ENCODE peak calls at places on chromosomes 7 and 10, in nine cellular contexts. Z is CD4-positive, alpha-beta T cell; V is mucosa of descending colon; Y is lung; M is MM.1S; B is CD4-positive, alpha-beta memory T cell; O is Panc1; S is naive thymus-derived CD4-positive, alpha-beta T cell; L is prostate gland. R is an unnamed sample.
A peak's percentile ranks its signal among the peaks of the same experiment; 100 is the strongest.

GRCh38 chr10:110407301-110408170 is 90.2 kb upstream of the DUSP5 start:
- DNase-seq in Z (no peak), V (no peak), Y (no peak), M (no peak), B (no peak), O (no peak), S (no peak), L (no peak), R (no peak)

GRCh38 chr10:86520871-86521619 is 547 bp downstream of the WAPL start:
- DNase-seq in Z (peak; percentile 21), V (peak; percentile 80), Y (peak; percentile 62), M (peak; percentile 50), B (peak; percentile 25), O (no peak), S (no peak), L (peak; percentile 42), R (peak; percentile 54)

GRCh38 chr10:123835575-123835974 is 56.0 kb downstream of the CPXM2 start:
- DNase-seq in Z (no peak), V (no peak), Y (peak; percentile 9), M (no peak), B (no peak), O (no peak), S (no peak), L (no peak), R (peak; percentile 23)

GRCh38 chr10:58115218-58116050 is 152.3 kb downstream of the IPMK start:
- DNase-seq in Z (no peak), V (no peak), Y (no peak), M (no peak), B (no peak), O (no peak), S (no peak), L (no peak), R (no peak)

GRCh38 chr10:56003555-56003954 is 357.5 kb downstream of the ZWINT start:
- DNase-seq in Z (no peak), V (no peak), Y (no peak), M (no peak), B (no peak), O (no peak), S (no peak), L (no peak), R (no peak)

GRCh38 chr7:71705217-71705616 is 573.3 kb downstream of the GALNT17 start:
- DNase-seq in Z (no peak), V (no peak), Y (no peak), M (peak; percentile 69), B (no peak), O (no peak), S (no peak), L (no peak), R (no peak)

GRCh38 chr7:84924341-84924740 is 262.5 kb downstream of the SEMA3D start:
- DNase-seq in Z (no peak), V (no peak), Y (no peak), M (no peak), B (no peak), O (no peak), S (no peak), L (no peak), R (no peak)

GRCh38 chr7:37230221-37230620 is 218.4 kb downstream of the ELMO1 start:
- DNase-seq in Z (no peak), V (no peak), Y (no peak), M (no peak), B (no peak), O (no peak), S (no peak), L (no peak), R (no peak)

GRCh38 chr10:71782917-71783490 is 9.7 kb upstream of the VSIR start:
- DNase-seq in Z (no peak), V (peak; percentile 48), Y (no peak), M (no peak), B (no peak), O (no peak), S (no peak), L (no peak), R (no peak)

GRCh38 chr10:43693602-43694001 is 44.9 kb upstream of the ZNF32 start:
- DNase-seq in Z (no peak), V (no peak), Y (no peak), M (no peak), B (no peak), O (no peak), S (no peak), L (no peak), R (no peak)

GRCh38 chr10:35607475-35608316 is 2.6 kb downstream of the GJD4 start:
- DNase-seq in Z (no peak), V (no peak), Y (no peak), M (no peak), B (no peak), O (no peak), S (no peak), L (no peak), R (peak; percentile 12)

DNA sequence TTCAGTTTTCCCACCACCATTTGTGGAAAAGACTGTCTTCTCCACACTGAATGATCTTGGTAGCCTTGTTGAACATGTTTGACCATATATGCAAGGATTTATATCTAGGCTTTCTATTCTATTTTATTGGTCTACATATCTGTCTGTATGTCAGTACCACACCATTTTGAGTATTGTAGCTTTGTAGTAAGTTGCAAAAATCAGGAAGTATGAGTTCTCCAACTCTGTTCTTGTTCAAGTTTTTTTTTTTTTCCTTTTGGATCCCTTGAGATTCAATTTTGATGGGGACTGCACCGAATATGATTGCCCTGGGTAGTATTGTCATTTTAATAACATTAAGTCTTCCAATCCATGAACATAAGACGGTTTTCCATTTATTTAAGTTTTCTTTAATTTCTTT is 176.8 kb downstream of the DNAJC1 start:
- DNase-seq in Z (no peak), V (no peak), Y (no peak), M (no peak), B (no peak), O (no peak), S (no peak), L (no peak), R (no peak)
- H3K9me3 ChIP-seq in Z (peaks cover 50% of the 10 kb centered on the region), V (peaks cover 51% of the 10 kb centered on the region), Y (peaks cover 16% of the 10 kb centered on the region), M (no peaks in the 10 kb centered on the region), B (peaks cover 6% of the 10 kb centered on the region), O (peaks cover 29% of the 10 kb centered on the region), S (no peaks in the 10 kb centered on the region), L (no peaks in the 10 kb centered on the region), R (no peaks in the 10 kb centered on the region)

DNA sequence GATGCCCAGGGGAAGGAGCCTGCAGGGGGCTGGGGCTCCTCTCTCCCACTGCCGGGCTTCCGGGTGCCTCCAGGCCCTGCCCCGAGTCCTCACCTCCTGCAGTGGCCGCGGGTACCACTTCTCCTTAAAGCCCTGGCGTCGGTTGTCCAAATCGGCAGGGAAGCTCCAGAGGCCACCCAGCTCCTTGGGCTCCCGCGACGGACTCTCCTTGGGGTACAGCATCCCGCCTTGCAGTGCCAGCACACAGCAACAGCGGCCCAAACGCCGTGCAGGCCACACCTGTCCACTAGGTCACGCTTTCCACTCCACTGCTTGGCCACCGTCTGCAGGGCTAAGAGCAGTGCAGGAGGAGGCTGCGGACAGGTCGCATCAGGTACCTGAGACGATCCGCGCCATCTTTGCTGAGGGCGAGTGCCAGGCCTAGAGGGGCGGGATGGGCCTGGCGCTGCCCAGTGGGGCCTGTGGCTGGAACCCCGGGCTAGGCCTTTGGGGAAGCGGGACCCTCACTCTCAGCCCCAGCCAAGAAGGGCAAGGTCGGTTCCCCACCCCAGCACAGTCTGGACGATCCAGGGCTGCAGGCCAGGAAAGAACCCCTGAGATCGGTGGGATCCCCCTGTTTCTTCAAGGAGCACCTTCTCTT is 47.7 kb upstream of the ZNF479 start:
- DNase-seq in Z (no peak), V (no peak), Y (no peak), M (no peak), B (no peak), O (no peak), S (no peak), L (no peak), R (no peak)
- H3K9me3 ChIP-seq in Z (peaks cover 25% of the 10 kb centered on the region), V (peaks cover 39% of the 10 kb centered on the region), Y (no peaks in the 10 kb centered on the region), M (no peaks in the 10 kb centered on the region), B (no peaks in the 10 kb centered on the region), O (no peaks in the 10 kb centered on the region), S (no peaks in the 10 kb centered on the region), L (no peaks in the 10 kb centered on the region), R (no peaks in the 10 kb centered on the region)

DNA sequence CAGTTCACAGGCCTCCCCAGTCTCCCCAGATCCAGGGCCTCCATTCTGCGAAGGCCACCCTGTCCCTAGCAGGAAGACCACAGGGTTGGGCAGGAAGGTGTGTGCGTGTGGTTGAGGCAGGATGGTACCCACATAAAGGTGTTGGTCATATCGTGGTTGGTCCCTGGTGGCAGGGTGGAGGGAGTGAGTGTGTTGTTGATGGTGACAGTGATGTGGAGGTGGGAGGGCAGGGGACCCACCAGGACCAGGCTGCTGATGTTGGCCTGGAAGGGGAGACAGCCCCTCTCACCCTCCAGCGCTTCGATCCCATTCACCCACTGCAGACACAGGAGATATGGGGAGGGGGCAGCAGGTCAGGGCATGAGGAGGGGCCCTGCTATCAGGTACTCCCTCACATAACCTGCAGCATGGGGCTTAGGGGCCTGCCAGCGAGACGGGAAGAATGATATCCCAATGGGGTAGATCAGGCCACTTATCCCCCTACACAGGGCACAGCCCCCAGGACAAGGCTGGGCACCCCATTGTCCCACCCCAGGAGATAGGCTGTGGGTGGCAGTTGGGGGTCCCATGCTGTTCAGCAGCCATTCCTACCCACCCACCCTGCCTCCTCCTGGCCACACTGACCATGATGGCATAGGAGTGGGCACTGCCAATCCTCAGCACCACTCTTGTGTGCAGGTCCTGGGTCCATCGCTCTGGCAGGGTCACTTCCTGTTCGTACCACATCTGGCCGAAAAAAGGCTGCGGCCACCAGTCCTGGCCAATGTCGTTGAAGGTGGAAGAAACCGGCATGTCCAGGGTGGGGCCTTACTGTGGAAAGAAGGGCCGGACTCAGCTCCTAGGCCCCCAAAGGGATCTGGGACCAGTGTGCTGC is 69.0 kb upstream of the ZNF479 start:
- DNase-seq in Z (no peak), V (peak; percentile 35), Y (no peak), M (no peak), B (no peak), O (no peak), S (no peak), L (no peak), R (no peak)
- H3K9me3 ChIP-seq in Z (peaks cover 25% of the 10 kb centered on the region), V (peaks cover 12% of the 10 kb centered on the region), Y (no peaks in the 10 kb centered on the region), M (no peaks in the 10 kb centered on the region), B (no peaks in the 10 kb centered on the region), O (peaks cover 5% of the 10 kb centered on the region), S (no peaks in the 10 kb centered on the region), L (no peaks in the 10 kb centered on the region), R (no peaks in the 10 kb centered on the region)

GRCh38 chr7:64371116-64371515 is 57.4 kb downstream of the ZNF736 start:
- DNase-seq in Z (no peak), V (no peak), Y (no peak), M (no peak), B (no peak), O (no peak), S (no peak), L (no peak), R (no peak)
- H3K9me3 ChIP-seq in Z (peaks cover 55% of the 10 kb centered on the region), V (peaks cover 75% of the 10 kb centered on the region), Y (peaks cover 3% of the 10 kb centered on the region), M (no peaks in the 10 kb centered on the region), B (no peaks in the 10 kb centered on the region), O (peaks cover 2% of the 10 kb centered on the region), S (no peaks in the 10 kb centered on the region), L (no peaks in the 10 kb centered on the region), R (no peaks in the 10 kb centered on the region)

DNA sequence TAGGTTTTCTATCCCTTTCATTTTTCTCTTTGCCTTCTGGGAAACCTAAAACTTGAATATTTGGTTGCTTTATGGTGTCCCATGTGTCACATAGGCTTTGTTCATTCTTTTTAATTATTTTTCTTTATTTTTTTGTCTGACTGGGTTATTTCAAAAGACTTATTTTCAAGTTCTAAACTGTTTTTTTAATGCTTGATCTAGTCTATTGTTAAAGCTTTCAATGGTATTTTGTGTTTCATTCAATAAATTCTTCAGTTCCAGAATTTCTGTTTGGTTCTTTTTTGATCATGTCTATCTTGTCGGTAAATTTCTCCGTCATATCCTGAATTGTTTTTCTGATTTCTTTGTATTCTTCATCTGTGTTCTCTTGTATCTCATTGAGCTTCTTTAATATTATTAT is 86.8 kb downstream of the NPS start:
- DNase-seq in Z (no peak), V (no peak), Y (no peak), M (no peak), B (no peak), O (no peak), S (no peak), L (no peak), R (no peak)
- H3K9me3 ChIP-seq in Z (peaks cover 17% of the 10 kb centered on the region), V (peaks cover 18% of the 10 kb centered on the region), Y (peaks cover 7% of the 10 kb centered on the region), M (no peaks in the 10 kb centered on the region), B (no peaks in the 10 kb centered on the region), O (no peaks in the 10 kb centered on the region), S (no peaks in the 10 kb centered on the region), L (no peaks in the 10 kb centered on the region), R (no peaks in the 10 kb centered on the region)

GRCh38 chr7:56447864-56448693 is 331.9 kb upstream of the NUPR2 start:
- DNase-seq in Z (no peak), V (no peak), Y (no peak), M (no peak), B (no peak), O (no peak), S (no peak), L (no peak), R (no peak)
- H3K9me3 ChIP-seq in Z (peaks cover 60% of the 10 kb centered on the region), V (peaks cover 93% of the 10 kb centered on the region), Y (peaks cover 5% of the 10 kb centered on the region), M (no peaks in the 10 kb centered on the region), B (no peaks in the 10 kb centered on the region), O (peaks cover 19% of the 10 kb centered on the region), S (no peaks in the 10 kb centered on the region), L (no peaks in the 10 kb centered on the region), R (peaks cover 3% of the 10 kb centered on the region)

R was measured in BE2C.